ENCODE peak calls at places on chromosomes 16 and 17, in four cellular contexts. One of them, this sample, is unnamed.

GRCh38 chr17:74199306-74200092 is 4.0 kb upstream of the RPL38 start:
- DNase-seq in lower lobe of right lung: peak
- DNase-seq in SJSA1: peak
- DNase-seq in HCT116: no peak
- DNase-seq in this sample: no peak

GRCh38 chr16:47779201-47780016 is 318.3 kb downstream of the PHKB start:
- DNase-seq in HCT116: no peak
- DNase-seq in lower lobe of right lung: no peak
- DNase-seq in SJSA1: peak
- DNase-seq in this sample: no peak

GRCh38 chr17:75601057-75601987 is 13.7 kb downstream of the MYO15B start:
- DNase-seq in HCT116: peak
- DNase-seq in lower lobe of right lung: peak
- DNase-seq in SJSA1: peak
- DNase-seq in this sample: no peak

GRCh38 chr16:78478267-78478821 is 378.9 kb downstream of the WWOX start:
- DNase-seq in lower lobe of right lung: no peak
- DNase-seq in SJSA1: peak
- DNase-seq in HCT116: no peak
- DNase-seq in this sample: no peak

GRCh38 chr17:50034504-50035364 is 21.2 kb upstream of the ITGA3 start:
- DNase-seq in SJSA1: no peak
- DNase-seq in lower lobe of right lung: peak
- DNase-seq in HCT116: no peak
- DNase-seq in this sample: no peak

GRCh38 chr16:29025218-29025617 is 40.4 kb downstream of the LAT start:
- DNase-seq in lower lobe of right lung: no peak
- DNase-seq in HCT116: no peak
- DNase-seq in SJSA1: no peak
- DNase-seq in this sample: no peak

GRCh38 chr17:70661342-70662222 is 492.2 kb downstream of the KCNJ2 start:
- DNase-seq in HCT116: no peak
- DNase-seq in SJSA1: no peak
- DNase-seq in lower lobe of right lung: no peak
- DNase-seq in this sample: no peak

GRCh38 chr17:70544307-70544706 is 375.0 kb downstream of the KCNJ2 start:
- DNase-seq in SJSA1: no peak
- DNase-seq in HCT116: no peak
- DNase-seq in lower lobe of right lung: no peak
- DNase-seq in this sample: no peak

GRCh38 chr16:85690469-85691064 is 1.8 kb upstream of the GINS2 start:
- DNase-seq in HCT116: no peak
- DNase-seq in lower lobe of right lung: no peak
- DNase-seq in SJSA1: no peak
- DNase-seq in this sample: no peak

GRCh38 chr16:23974223-23974622 is 138.4 kb downstream of the PRKCB start:
- DNase-seq in HCT116: no peak
- DNase-seq in SJSA1: no peak
- DNase-seq in lower lobe of right lung: no peak
- DNase-seq in this sample: no peak

GRCh38 chr17:75778861-75779249 is 5.8 kb upstream of the UNK start:
- DNase-seq in lower lobe of right lung: peak
- DNase-seq in HCT116: no peak
- DNase-seq in SJSA1: no peak
- DNase-seq in this sample: no peak

GRCh38 chr17:38463451-38463858 is 35.2 kb downstream of the ARHGAP23 start:
- DNase-seq in SJSA1: no peak
- DNase-seq in lower lobe of right lung: no peak
- DNase-seq in HCT116: no peak
- DNase-seq in this sample: no peak

GRCh38 chr16:27363797-27364196 is 38.2 kb upstream of the IL21R start:
- DNase-seq in HCT116: no peak
- DNase-seq in lower lobe of right lung: peak
- DNase-seq in SJSA1: no peak
- DNase-seq in this sample: no peak

GRCh38 chr16:27364493-27365141 is 37.4 kb upstream of the IL21R start:
- DNase-seq in HCT116: no peak
- DNase-seq in lower lobe of right lung: no peak
- DNase-seq in SJSA1: no peak
- DNase-seq in this sample: peak

GRCh38 chr16:27362570-27363245 is 39.3 kb upstream of the IL21R start:
- DNase-seq in HCT116: no peak
- DNase-seq in SJSA1: no peak
- DNase-seq in lower lobe of right lung: no peak
- DNase-seq in this sample: no peak

GRCh38 chr16:27361987-27362386 is 40.0 kb upstream of the IL21R start:
- DNase-seq in lower lobe of right lung: no peak
- DNase-seq in HCT116: no peak
- DNase-seq in SJSA1: no peak
- DNase-seq in this sample: no peak

GRCh38 chr16:27363246-27363632 is 38.7 kb upstream of the IL21R start:
- DNase-seq in SJSA1: no peak
- DNase-seq in HCT116: no peak
- DNase-seq in lower lobe of right lung: no peak
- DNase-seq in this sample: no peak
- H3K27ac ChIP-seq in SJSA1: no peak
- H3K27ac ChIP-seq in HCT116: no peak
- H3K27ac ChIP-seq in lower lobe of right lung: no peak
- H3K27ac ChIP-seq in this sample: peak

DNA sequence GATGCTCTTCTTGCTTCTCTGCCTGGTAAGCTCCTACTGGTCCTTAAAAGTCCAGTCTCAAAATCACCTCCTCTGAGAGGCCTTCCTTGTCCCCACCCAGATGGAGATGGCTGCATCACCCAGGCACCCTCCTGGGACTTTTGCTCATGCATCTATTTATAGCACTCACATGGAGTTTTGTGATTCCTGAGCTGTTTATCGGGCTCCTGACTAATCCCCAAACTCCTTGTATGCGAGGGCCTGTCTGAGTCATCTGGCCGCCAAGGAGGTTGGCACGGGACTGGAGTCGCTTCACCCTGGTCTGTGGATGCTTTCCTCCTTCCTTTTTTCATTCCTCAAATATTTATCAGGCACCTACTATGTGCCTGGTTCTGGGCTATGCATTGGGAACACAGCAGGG is 2.3 kb upstream of the MAP2K3 start:
- DNase-seq in lower lobe of right lung: no peak
- DNase-seq in HCT116: peak
- DNase-seq in SJSA1: peak
- DNase-seq in this sample: peak
- H3K27ac ChIP-seq in lower lobe of right lung: no peak
- H3K27ac ChIP-seq in HCT116: peak
- H3K27ac ChIP-seq in SJSA1: peak
- H3K27ac ChIP-seq in this sample: no peak

DNA sequence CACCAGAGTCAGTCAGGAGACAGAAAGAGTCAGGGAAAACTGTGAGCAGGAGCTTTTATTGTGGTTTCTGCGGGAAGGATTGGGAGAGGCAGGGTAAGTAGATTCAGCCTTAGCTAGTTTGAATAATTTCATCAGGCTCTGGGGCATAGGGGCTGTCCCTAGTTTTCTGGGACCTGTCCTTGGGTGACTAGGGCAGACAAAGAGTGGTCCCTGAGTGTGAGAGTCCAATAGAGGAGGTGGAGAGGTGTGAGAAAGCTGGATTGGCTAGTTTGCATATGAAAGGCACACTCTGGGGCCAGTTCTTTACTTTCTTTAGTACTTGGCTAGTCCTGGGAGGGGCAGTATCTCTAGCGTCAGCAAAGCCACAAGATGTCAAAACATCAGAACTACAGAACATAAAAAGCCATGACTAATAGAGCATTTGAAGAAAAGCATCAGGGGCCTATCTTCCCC is 255.6 kb downstream of the HS3ST3A1 start:
- DNase-seq in SJSA1: peak
- DNase-seq in lower lobe of right lung: no peak
- DNase-seq in HCT116: no peak
- DNase-seq in this sample: peak
- H3K27ac ChIP-seq in SJSA1: peak
- H3K27ac ChIP-seq in lower lobe of right lung: no peak
- H3K27ac ChIP-seq in HCT116: peak
- H3K27ac ChIP-seq in this sample: peak

GRCh38 chr17:82252511-82253178 is 20.9 kb downstream of the CSNK1D start:
- DNase-seq in lower lobe of right lung: peak
- DNase-seq in HCT116: no peak
- DNase-seq in SJSA1: no peak
- DNase-seq in this sample: no peak
- H3K27ac ChIP-seq in lower lobe of right lung: no peak
- H3K27ac ChIP-seq in HCT116: no peak
- H3K27ac ChIP-seq in SJSA1: no peak
- H3K27ac ChIP-seq in this sample: no peak

GRCh38 chr16:79595261-79595660 is 5.3 kb downstream of the MAF start:
- DNase-seq in lower lobe of right lung: no peak
- DNase-seq in SJSA1: peak
- DNase-seq in HCT116: no peak
- DNase-seq in this sample: no peak
- H3K27ac ChIP-seq in lower lobe of right lung: peak
- H3K27ac ChIP-seq in SJSA1: peak
- H3K27ac ChIP-seq in HCT116: no peak
- H3K27ac ChIP-seq in this sample: no peak

GRCh38 chr16:11072420-11073153 is 128.2 kb downstream of the CLEC16A start:
- DNase-seq in lower lobe of right lung: no peak
- DNase-seq in HCT116: no peak
- DNase-seq in SJSA1: no peak
- DNase-seq in this sample: no peak
- H3K27ac ChIP-seq in lower lobe of right lung: no peak
- H3K27ac ChIP-seq in HCT116: no peak
- H3K27ac ChIP-seq in SJSA1: no peak
- H3K27ac ChIP-seq in this sample: no peak

GRCh38 chr17:32488177-32488542 is 1.4 kb downstream of the CDK5R1 start:
- DNase-seq in HCT116: no peak
- DNase-seq in SJSA1: no peak
- DNase-seq in lower lobe of right lung: peak
- DNase-seq in this sample: no peak
- H3K27ac ChIP-seq in HCT116: no peak
- H3K27ac ChIP-seq in SJSA1: no peak
- H3K27ac ChIP-seq in lower lobe of right lung: no peak
- H3K27ac ChIP-seq in this sample: peak

DNA sequence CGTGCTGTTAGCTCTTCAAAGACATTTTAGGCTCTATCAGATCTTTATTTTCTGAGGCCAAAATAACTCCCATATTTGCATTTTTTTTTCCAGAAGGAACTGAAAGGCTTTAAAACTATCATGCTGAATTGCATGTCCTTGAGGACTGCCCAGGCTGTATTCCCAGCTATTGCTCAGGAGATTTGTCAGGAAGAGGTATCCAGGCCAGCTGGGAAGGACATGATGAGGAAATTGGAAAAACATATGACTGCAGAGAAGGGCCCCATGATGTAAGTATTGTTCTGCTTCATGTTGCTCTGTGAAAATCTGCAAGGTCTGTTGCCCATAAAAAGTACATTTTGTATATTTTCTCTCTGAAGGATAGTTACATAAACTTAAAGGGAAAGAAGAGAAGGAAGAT is 5.7 kb downstream of the CDC6 start:
- DNase-seq in lower lobe of right lung: no peak
- DNase-seq in SJSA1: no peak
- DNase-seq in HCT116: no peak
- DNase-seq in this sample: no peak
- H3K27ac ChIP-seq in lower lobe of right lung: peak
- H3K27ac ChIP-seq in SJSA1: no peak
- H3K27ac ChIP-seq in HCT116: no peak
- H3K27ac ChIP-seq in this sample: no peak

DNA sequence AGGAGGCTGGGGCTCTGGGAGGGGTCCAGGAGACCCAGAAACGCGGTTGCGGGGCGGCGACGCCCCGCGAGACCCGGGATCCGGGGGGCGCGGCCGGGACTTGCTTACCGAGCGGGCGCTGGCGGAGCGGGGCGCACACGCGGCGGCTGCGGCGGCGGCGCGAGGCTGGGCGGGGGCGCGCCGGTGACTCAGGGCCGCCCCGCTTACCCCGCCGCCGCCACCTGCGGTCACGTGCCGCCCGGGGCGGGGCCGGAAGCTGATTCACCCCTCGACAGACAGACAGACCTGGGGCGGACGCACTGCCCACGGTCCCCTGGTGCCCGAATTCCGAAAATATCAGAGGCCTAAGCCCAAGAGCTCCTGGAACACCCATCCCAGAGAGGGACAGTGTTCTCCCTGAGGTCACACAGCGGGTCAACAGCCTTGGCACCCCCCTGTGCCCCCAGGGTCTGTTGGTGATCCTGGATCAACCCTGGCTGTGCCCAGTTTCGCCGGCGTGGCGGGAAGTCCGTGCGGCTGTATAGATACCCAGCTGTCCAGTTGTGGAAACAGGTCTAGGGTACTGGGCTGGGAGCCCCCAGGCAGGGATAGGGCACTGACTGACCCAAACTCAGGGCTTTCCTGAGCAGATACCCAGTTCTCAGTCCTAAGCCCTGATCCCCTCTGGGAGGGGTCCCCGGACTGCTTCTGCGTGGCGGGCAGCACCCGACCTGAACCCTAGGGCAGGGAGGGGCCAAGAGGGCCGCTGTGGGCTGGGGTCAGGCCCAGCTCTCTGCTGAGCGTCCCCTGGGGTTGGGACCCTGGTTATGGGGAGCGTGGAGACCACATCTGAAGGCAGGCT is at the start of gene FAM83G:
- DNase-seq in SJSA1: peak
- DNase-seq in lower lobe of right lung: peak
- DNase-seq in HCT116: peak
- DNase-seq in this sample: no peak
- H3K27ac ChIP-seq in SJSA1: peak
- H3K27ac ChIP-seq in lower lobe of right lung: peak
- H3K27ac ChIP-seq in HCT116: peak
- H3K27ac ChIP-seq in this sample: peak

This sample was measured in epithelial cell of prostate.